ENCODE peak calls at places on chromosomes 2 and 18, in nine cellular contexts. M is upper lobe of left lung, G is stomach, F is sigmoid colon, L is NB4, N is IMR-90, D is lower leg skin, Y is uterus, C is transverse colon. V is an unnamed sample.

GRCh38 chr18:58205087-58205779 is 161.2 kb downstream of the NEDD4L start:
- DNase-seq in N (peak), Y (peak), C (no peak), D (no peak), F (no peak), L (no peak), G (no peak), M (no peak), V (no peak)

GRCh38 chr2:43070676-43071491 is 155.5 kb downstream of the ZFP36L2 start:
- DNase-seq in C (peak), F (no peak), L (no peak), G (no peak), Y (peak), M (no peak), N (no peak), D (peak), V (no peak)

GRCh38 chr2:128414351-128414750 is 95.7 kb upstream of the HS6ST1 start:
- DNase-seq in C (no peak), F (no peak), L (peak), N (no peak), D (peak), Y (no peak), G (peak), M (no peak), V (no peak)

GRCh38 chr2:95001701-95002100 is 23.8 kb upstream of the MAL start:
- DNase-seq in C (no peak), M (no peak), D (no peak), L (no peak), Y (no peak), G (no peak), N (no peak), F (peak), V (no peak)

GRCh38 chr2:86747708-86748627 is 27.9 kb downstream of the RMND5A start:
- DNase-seq in L (peak), Y (peak), G (no peak), D (no peak), N (peak), F (no peak), M (no peak), C (peak), V (no peak)

GRCh38 chr2:230131366-230131765 is 62.6 kb upstream of the SLC16A14 start:
- DNase-seq in C (no peak), N (no peak), G (no peak), D (no peak), L (no peak), F (no peak), M (no peak), Y (no peak), V (no peak)

GRCh38 chr2:161122772-161123530 is 37.3 kb upstream of the TANK start:
- DNase-seq in C (peak), Y (peak), F (peak), L (peak), D (no peak), M (no peak), G (no peak), N (peak), V (no peak)

GRCh38 chr2:181300600-181301291 is 156.4 kb upstream of the ITGA4 start:
- DNase-seq in G (no peak), D (no peak), F (no peak), N (no peak), Y (no peak), L (peak), C (no peak), M (no peak), V (no peak)

GRCh38 chr2:223669453-223670225 is 67.5 kb upstream of the SCG2 start:
- DNase-seq in D (no peak), G (no peak), Y (no peak), F (no peak), C (no peak), M (no peak), N (peak), L (no peak), V (no peak)

GRCh38 chr2:1051075-1051474 is 100.4 kb downstream of the SNTG2 start:
- DNase-seq in L (no peak), C (no peak), G (no peak), N (peak), D (no peak), F (no peak), M (no peak), Y (no peak), V (no peak)

GRCh38 chr2:68971591-68972231 is 2.7 kb upstream of the GKN1 start:
- DNase-seq in L (peak), F (no peak), C (no peak), G (peak), Y (no peak), D (no peak), M (no peak), N (peak), V (no peak)

GRCh38 chr2:183696028-183696427 is 571.8 kb downstream of the NUP35 start:
- DNase-seq in F (no peak), D (no peak), N (no peak), C (no peak), M (no peak), G (no peak), Y (no peak), L (no peak), V (no peak)

GRCh38 chr2:240326246-240326645 is 109.2 kb upstream of the GPC1 start:
- DNase-seq in M (no peak), N (peak), Y (no peak), C (no peak), G (no peak), F (no peak), D (no peak), L (no peak), V (no peak)

GRCh38 chr2:189412330-189412953 is 28.8 kb upstream of the WDR75 start:
- DNase-seq in M (no peak), G (no peak), N (peak), L (peak), Y (peak), F (peak), D (no peak), C (peak), V (no peak)

GRCh38 chr2:21484643-21485042 is 360.9 kb downstream of the TDRD15 start:
- DNase-seq in M (peak), C (no peak), D (no peak), G (no peak), L (no peak), N (no peak), Y (no peak), F (no peak), V (no peak)

GRCh38 chr2:44952143-44952805 is 10.8 kb downstream of the SIX3 start:
- DNase-seq in G (peak), M (peak), F (no peak), L (peak), D (no peak), N (peak), Y (no peak), C (peak), V (no peak)

GRCh38 chr2:45962522-45962921 is 311.0 kb downstream of the PRKCE start:
- DNase-seq in N (peak), C (no peak), L (no peak), G (peak), D (no peak), M (no peak), Y (peak), F (peak), V (peak)

GRCh38 chr2:61549546-61549945 is 11.4 kb upstream of the XPO1 start:
- DNase-seq in F (no peak), D (no peak), G (no peak), N (no peak), C (no peak), Y (no peak), M (no peak), L (no peak), V (no peak)

GRCh38 chr2:1697601-1698000 is 46.7 kb downstream of the PXDN start:
- DNase-seq in C (no peak), N (no peak), F (peak), L (no peak), Y (no peak), G (peak), M (no peak), D (peak), V (no peak)

GRCh38 chr2:230007931-230008707 is 60.6 kb downstream of the SLC16A14 start:
- DNase-seq in C (peak), M (no peak), G (peak), F (peak), Y (peak), N (peak), L (peak), D (peak), V (peak)

GRCh38 chr2:109318150-109318948 is 189.3 kb downstream of the SH3RF3 start:
- DNase-seq in N (peak), D (peak), Y (peak), L (no peak), M (peak), F (peak), G (peak), C (peak), V (peak)

GRCh38 chr2:221254281-221254680 is 317.8 kb downstream of the EPHA4 start:
- DNase-seq in M (no peak), C (no peak), L (no peak), F (no peak), N (no peak), G (no peak), D (no peak), Y (no peak), V (no peak)

GRCh38 chr2:25397777-25398176 is 56.1 kb upstream of the DNMT3A start:
- DNase-seq in M (no peak), L (no peak), N (no peak), D (peak), C (no peak), Y (no peak), G (no peak), F (no peak), V (no peak)

GRCh38 chr18:70377317-70377799 is 88.5 kb downstream of the SOCS6 start:
- DNase-seq in Y (no peak), C (no peak), D (no peak), G (no peak), M (no peak), L (no peak), F (no peak), N (no peak), V (no peak)

GRCh38 chr2:9168851-9169250 is 37.8 kb upstream of the ASAP2 start:
- DNase-seq in C (no peak), Y (no peak), F (no peak), L (peak), N (no peak), G (no peak), M (no peak), D (no peak), V (no peak)

GRCh38 chr2:65728477-65729180 is 296.2 kb upstream of the SPRED2 start:
- DNase-seq in N (no peak), Y (no peak), M (no peak), L (no peak), C (no peak), F (no peak), G (peak), D (no peak), V (no peak)

GRCh38 chr2:154758871-154759270 is 60.4 kb downstream of the KCNJ3 start:
- DNase-seq in M (no peak), Y (no peak), F (no peak), N (no peak), D (no peak), L (no peak), G (no peak), C (no peak), V (no peak)

GRCh38 chr2:218367415-218368149 is 10.9 kb downstream of the CATIP start:
- DNase-seq in F (peak), N (peak), M (peak), D (peak), G (peak), C (peak), Y (peak), L (peak), V (peak)

GRCh38 chr2:210517169-210517693 is 39.2 kb upstream of the CPS1 start:
- DNase-seq in G (no peak), M (no peak), F (no peak), D (no peak), L (no peak), Y (no peak), C (no peak), N (no peak), V (no peak)

GRCh38 chr2:160308915-160309314 is 108.8 kb upstream of the ITGB6 start:
- DNase-seq in G (no peak), C (no peak), N (peak), D (no peak), F (no peak), M (no peak), Y (no peak), L (no peak), V (no peak)

GRCh38 chr2:121075641-121076500 is 209.1 kb downstream of the TFCP2L1 start:
- DNase-seq in L (no peak), G (no peak), M (no peak), C (no peak), F (peak), D (no peak), Y (peak), N (no peak), V (no peak)

GRCh38 chr2:199461455-199462166 is 3.9 kb upstream of the SATB2 start:
- DNase-seq in N (no peak), L (no peak), G (no peak), D (no peak), F (no peak), C (no peak), Y (no peak), M (peak), V (no peak)

GRCh38 chr2:226777611-226778010 is 22.0 kb downstream of the IRS1 start:
- DNase-seq in C (no peak), N (no peak), Y (no peak), D (no peak), G (no peak), F (no peak), M (no peak), L (no peak), V (no peak)

GRCh38 chr2:20421988-20422678 is 24.7 kb upstream of the RHOB start:
- DNase-seq in D (peak), C (peak), Y (peak), F (peak), L (no peak), N (peak), M (peak), G (peak), V (peak)

GRCh38 chr2:227413371-227413770 is 25.6 kb upstream of the SCYGR1 start:
- DNase-seq in L (no peak), M (no peak), D (no peak), N (no peak), Y (no peak), F (no peak), G (no peak), C (peak), V (no peak)

GRCh38 chr2:15753233-15753798 is 161.6 kb downstream of the DDX1 start:
- DNase-seq in F (no peak), L (no peak), M (no peak), D (no peak), C (no peak), N (no peak), Y (no peak), G (no peak), V (no peak)
- TF ChIP-seq POLR2A in F (no peak), L (no peak), M (no peak), D (no peak), C (no peak), N (no peak), Y (no peak), G (no peak), V (no peak)

DNA sequence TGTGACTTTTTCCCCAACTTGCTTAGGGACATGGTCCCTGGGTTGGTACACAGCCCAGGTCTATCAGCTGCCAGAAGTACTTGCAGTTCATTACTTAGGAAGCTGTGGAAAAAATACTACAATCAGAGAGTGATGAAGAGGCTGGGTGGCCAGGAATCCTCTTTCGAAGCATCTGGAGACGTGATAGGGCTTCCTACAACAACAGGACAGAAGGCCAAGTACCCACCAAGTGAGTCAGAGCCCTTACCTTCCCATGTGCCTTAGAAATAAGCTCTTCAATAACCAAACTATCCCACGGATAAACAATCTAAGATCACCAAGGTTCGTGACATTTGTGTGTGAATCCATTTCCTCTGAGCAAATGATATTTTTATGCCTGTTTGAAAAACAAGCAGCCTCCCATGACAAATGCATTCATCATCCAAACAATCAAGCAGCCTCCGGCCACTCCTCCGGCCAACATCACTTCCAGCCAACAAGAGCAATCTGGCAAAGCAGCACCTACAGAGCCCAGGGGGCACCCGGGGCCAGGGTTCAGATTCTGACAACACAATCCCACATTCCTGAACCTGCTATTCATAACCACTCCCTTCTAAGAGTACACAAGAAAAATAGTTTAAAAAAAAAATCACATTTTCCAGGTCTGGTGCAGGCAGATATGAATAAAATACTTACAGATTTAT is 26.4 kb downstream of the TBC1D8 start:
- DNase-seq in G (peak), D (peak), F (peak), C (peak), N (peak), Y (peak), M (no peak), L (peak), V (peak)
- TF ChIP-seq POLR2A in G (no peak), D (no peak), F (no peak), C (peak), N (no peak), Y (no peak), M (no peak), L (no peak), V (peak)

GRCh38 chr18:24200494-24200893 is 61.6 kb downstream of the CABYR start:
- DNase-seq in Y (no peak), M (no peak), G (no peak), N (no peak), C (no peak), D (no peak), F (no peak), L (no peak), V (no peak)

GRCh38 chr18:24197412-24197811 is 58.5 kb downstream of the CABYR start:
- DNase-seq in M (no peak), D (no peak), L (no peak), F (no peak), Y (no peak), G (no peak), C (no peak), N (no peak), V (no peak)

GRCh38 chr18:24200899-24201298 is 62.0 kb downstream of the CABYR start:
- DNase-seq in F (no peak), M (no peak), Y (no peak), G (no peak), N (no peak), C (no peak), L (no peak), D (no peak), V (no peak)

GRCh38 chr18:24198461-24198860 is 59.6 kb downstream of the CABYR start:
- DNase-seq in G (no peak), N (no peak), C (no peak), F (no peak), Y (no peak), D (no peak), M (no peak), L (peak), V (no peak)

DNA sequence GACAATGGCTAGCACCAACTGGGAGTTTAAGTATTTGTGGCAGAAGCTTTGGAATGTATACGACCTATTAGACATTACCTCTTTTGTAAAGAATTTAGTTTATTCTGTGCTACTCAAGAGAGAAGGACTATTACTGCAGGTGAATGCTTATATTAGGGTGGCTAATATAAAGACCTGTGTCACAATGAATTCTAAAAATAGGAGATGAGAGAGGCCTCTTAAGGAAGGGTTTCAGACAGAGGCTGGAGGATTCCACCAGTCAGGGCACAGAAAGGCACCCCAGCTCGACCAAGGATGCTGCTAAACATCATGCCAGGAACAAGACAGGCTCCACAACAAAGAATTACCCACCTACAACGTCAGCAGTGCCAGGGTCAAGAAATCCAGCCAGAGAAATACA is 60.7 kb downstream of the CABYR start:
- DNase-seq in C (no peak), N (no peak), Y (no peak), D (no peak), G (no peak), M (no peak), F (no peak), L (no peak), V (no peak)
- TF ChIP-seq POLR2A in C (no peak), N (no peak), Y (no peak), D (no peak), G (no peak), M (no peak), F (no peak), L (no peak), V (no peak)

GRCh38 chr2:176188218-176188968 is at the start of gene HOXD1:
- DNase-seq in M (peak), F (no peak), C (peak), G (no peak), Y (peak), L (no peak), N (no peak), D (peak), V (no peak)
- TF ChIP-seq POLR2A in M (peak), F (no peak), C (peak), G (no peak), Y (peak), L (no peak), N (no peak), D (no peak), V (peak)